ENCODE peak calls at places on chromosomes 11 and 22, in ten cellular contexts. One of them, this sample, is unnamed.

GRCh38 chr11:36596880-36597279 is 1.2 kb downstream of the RAG2 start:
- DNase-seq in adipocyte: no peak
- DNase-seq in hippocampal formation: no peak
- DNase-seq in lower lobe of right lung: no peak
- DNase-seq in HCEC 1CT: no peak
- DNase-seq in NCI-H1930: no peak
- DNase-seq in ovary: no peak
- DNase-seq in CD8-positive, alpha-beta memory T cell: no peak
- DNase-seq in H9: no peak
- DNase-seq in hypothalamus: no peak
- DNase-seq in this sample: no peak

GRCh38 chr11:131973017-131973416 is 602.6 kb downstream of the NTM start:
- DNase-seq in hypothalamus: no peak
- DNase-seq in adipocyte: no peak
- DNase-seq in HCEC 1CT: no peak
- DNase-seq in lower lobe of right lung: no peak
- DNase-seq in NCI-H1930: no peak
- DNase-seq in hippocampal formation: no peak
- DNase-seq in H9: no peak
- DNase-seq in CD8-positive, alpha-beta memory T cell: no peak
- DNase-seq in ovary: no peak
- DNase-seq in this sample: no peak

GRCh38 chr22:44108806-44109385 is 71.8 kb upstream of the PARVG start:
- DNase-seq in hypothalamus: no peak
- DNase-seq in hippocampal formation: no peak
- DNase-seq in H9: no peak
- DNase-seq in lower lobe of right lung: no peak
- DNase-seq in ovary: peak
- DNase-seq in CD8-positive, alpha-beta memory T cell: no peak
- DNase-seq in HCEC 1CT: no peak
- DNase-seq in adipocyte: peak
- DNase-seq in NCI-H1930: no peak
- DNase-seq in this sample: no peak

GRCh38 chr22:19987394-19988306 is 29.0 kb downstream of the ARVCF start:
- DNase-seq in NCI-H1930: no peak
- DNase-seq in ovary: no peak
- DNase-seq in CD8-positive, alpha-beta memory T cell: no peak
- DNase-seq in hippocampal formation: no peak
- DNase-seq in hypothalamus: no peak
- DNase-seq in HCEC 1CT: no peak
- DNase-seq in lower lobe of right lung: no peak
- DNase-seq in H9: no peak
- DNase-seq in adipocyte: no peak
- DNase-seq in this sample: no peak

GRCh38 chr11:125945011-125945796 is 640 bp upstream of the VSIG10L2 start:
- DNase-seq in adipocyte: no peak
- DNase-seq in H9: no peak
- DNase-seq in NCI-H1930: no peak
- DNase-seq in hypothalamus: no peak
- DNase-seq in HCEC 1CT: no peak
- DNase-seq in lower lobe of right lung: no peak
- DNase-seq in CD8-positive, alpha-beta memory T cell: no peak
- DNase-seq in ovary: peak
- DNase-seq in hippocampal formation: no peak
- DNase-seq in this sample: no peak

GRCh38 chr22:24410110-24410856 is 17.1 kb upstream of the ADORA2A start:
- DNase-seq in CD8-positive, alpha-beta memory T cell: peak
- DNase-seq in adipocyte: peak
- DNase-seq in HCEC 1CT: peak
- DNase-seq in H9: no peak
- DNase-seq in ovary: no peak
- DNase-seq in hippocampal formation: no peak
- DNase-seq in lower lobe of right lung: no peak
- DNase-seq in hypothalamus: no peak
- DNase-seq in NCI-H1930: no peak
- DNase-seq in this sample: no peak

GRCh38 chr22:21958360-21959273 is 6.0 kb upstream of the PPM1F start:
- DNase-seq in CD8-positive, alpha-beta memory T cell: no peak
- DNase-seq in hypothalamus: no peak
- DNase-seq in lower lobe of right lung: no peak
- DNase-seq in adipocyte: no peak
- DNase-seq in H9: no peak
- DNase-seq in NCI-H1930: no peak
- DNase-seq in ovary: no peak
- DNase-seq in HCEC 1CT: no peak
- DNase-seq in hippocampal formation: no peak
- DNase-seq in this sample: no peak

GRCh38 chr22:42716649-42717127 is 4.0 kb downstream of the A4GALT start:
- DNase-seq in adipocyte: no peak
- DNase-seq in ovary: no peak
- DNase-seq in hippocampal formation: no peak
- DNase-seq in hypothalamus: no peak
- DNase-seq in H9: no peak
- DNase-seq in lower lobe of right lung: no peak
- DNase-seq in HCEC 1CT: no peak
- DNase-seq in CD8-positive, alpha-beta memory T cell: no peak
- DNase-seq in NCI-H1930: no peak
- DNase-seq in this sample: no peak

GRCh38 chr11:113147249-113147648 is 167.1 kb upstream of the TTC12 start:
- DNase-seq in CD8-positive, alpha-beta memory T cell: no peak
- DNase-seq in hypothalamus: peak
- DNase-seq in hippocampal formation: peak
- DNase-seq in HCEC 1CT: no peak
- DNase-seq in NCI-H1930: peak
- DNase-seq in lower lobe of right lung: no peak
- DNase-seq in ovary: no peak
- DNase-seq in adipocyte: no peak
- DNase-seq in H9: peak
- DNase-seq in this sample: no peak

GRCh38 chr11:35974878-35975578 is 31.2 kb downstream of the LDLRAD3 start:
- DNase-seq in hypothalamus: no peak
- DNase-seq in CD8-positive, alpha-beta memory T cell: no peak
- DNase-seq in adipocyte: peak
- DNase-seq in NCI-H1930: no peak
- DNase-seq in H9: no peak
- DNase-seq in lower lobe of right lung: no peak
- DNase-seq in hippocampal formation: no peak
- DNase-seq in ovary: no peak
- DNase-seq in HCEC 1CT: no peak
- DNase-seq in this sample: no peak

GRCh38 chr22:42299586-42300285 is 29.3 kb upstream of the TCF20 start:
- DNase-seq in adipocyte: no peak
- DNase-seq in HCEC 1CT: no peak
- DNase-seq in hypothalamus: no peak
- DNase-seq in CD8-positive, alpha-beta memory T cell: peak
- DNase-seq in NCI-H1930: no peak
- DNase-seq in hippocampal formation: no peak
- DNase-seq in ovary: no peak
- DNase-seq in H9: peak
- DNase-seq in lower lobe of right lung: no peak
- DNase-seq in this sample: no peak

GRCh38 chr11:133800666-133801065 is 44.6 kb downstream of the SPATA19 start:
- DNase-seq in CD8-positive, alpha-beta memory T cell: no peak
- DNase-seq in NCI-H1930: no peak
- DNase-seq in HCEC 1CT: no peak
- DNase-seq in H9: peak
- DNase-seq in lower lobe of right lung: no peak
- DNase-seq in hypothalamus: no peak
- DNase-seq in hippocampal formation: no peak
- DNase-seq in ovary: no peak
- DNase-seq in adipocyte: no peak
- DNase-seq in this sample: no peak

GRCh38 chr11:14374922-14375630 is 16.1 kb upstream of the RRAS2 start:
- DNase-seq in H9: peak
- DNase-seq in hippocampal formation: no peak
- DNase-seq in NCI-H1930: no peak
- DNase-seq in adipocyte: no peak
- DNase-seq in HCEC 1CT: no peak
- DNase-seq in ovary: no peak
- DNase-seq in hypothalamus: no peak
- DNase-seq in lower lobe of right lung: no peak
- DNase-seq in CD8-positive, alpha-beta memory T cell: no peak
- DNase-seq in this sample: no peak

GRCh38 chr11:88575876-88576275 is 238.3 kb upstream of the CTSC start:
- DNase-seq in hippocampal formation: no peak
- DNase-seq in HCEC 1CT: no peak
- DNase-seq in H9: no peak
- DNase-seq in adipocyte: no peak
- DNase-seq in lower lobe of right lung: no peak
- DNase-seq in CD8-positive, alpha-beta memory T cell: no peak
- DNase-seq in hypothalamus: no peak
- DNase-seq in NCI-H1930: no peak
- DNase-seq in ovary: no peak
- DNase-seq in this sample: no peak

GRCh38 chr11:57490456-57491248 is 24.9 kb downstream of the SLC43A1 start:
- DNase-seq in CD8-positive, alpha-beta memory T cell: no peak
- DNase-seq in hypothalamus: no peak
- DNase-seq in H9: no peak
- DNase-seq in hippocampal formation: no peak
- DNase-seq in ovary: no peak
- DNase-seq in lower lobe of right lung: no peak
- DNase-seq in HCEC 1CT: peak
- DNase-seq in NCI-H1930: no peak
- DNase-seq in adipocyte: no peak
- DNase-seq in this sample: no peak

GRCh38 chr22:39242809-39243442 is 1.9 kb downstream of the PDGFB start:
- DNase-seq in ovary: no peak
- DNase-seq in hippocampal formation: no peak
- DNase-seq in hypothalamus: no peak
- DNase-seq in H9: peak
- DNase-seq in adipocyte: no peak
- DNase-seq in lower lobe of right lung: no peak
- DNase-seq in HCEC 1CT: no peak
- DNase-seq in NCI-H1930: no peak
- DNase-seq in CD8-positive, alpha-beta memory T cell: peak
- DNase-seq in this sample: no peak

GRCh38 chr22:48639896-48640732 is 1187.6 kb downstream of the BRD1 start:
- DNase-seq in hippocampal formation: no peak
- DNase-seq in NCI-H1930: no peak
- DNase-seq in H9: no peak
- DNase-seq in CD8-positive, alpha-beta memory T cell: no peak
- DNase-seq in ovary: no peak
- DNase-seq in HCEC 1CT: no peak
- DNase-seq in hypothalamus: no peak
- DNase-seq in adipocyte: no peak
- DNase-seq in lower lobe of right lung: no peak
- DNase-seq in this sample: no peak

GRCh38 chr11:23318670-23319069 is 458.4 kb upstream of the CCDC179 start:
- DNase-seq in NCI-H1930: no peak
- DNase-seq in hypothalamus: no peak
- DNase-seq in H9: no peak
- DNase-seq in HCEC 1CT: no peak
- DNase-seq in adipocyte: no peak
- DNase-seq in CD8-positive, alpha-beta memory T cell: no peak
- DNase-seq in ovary: no peak
- DNase-seq in lower lobe of right lung: no peak
- DNase-seq in hippocampal formation: no peak
- DNase-seq in this sample: no peak

GRCh38 chr11:59787816-59788215 is 22.8 kb downstream of the MRPL16 start:
- DNase-seq in H9: no peak
- DNase-seq in adipocyte: peak
- DNase-seq in NCI-H1930: no peak
- DNase-seq in lower lobe of right lung: no peak
- DNase-seq in ovary: no peak
- DNase-seq in hippocampal formation: no peak
- DNase-seq in hypothalamus: no peak
- DNase-seq in CD8-positive, alpha-beta memory T cell: no peak
- DNase-seq in HCEC 1CT: peak
- DNase-seq in this sample: peak

GRCh38 chr11:47466701-47467250 is 17.8 kb upstream of the RAPSN start:
- DNase-seq in HCEC 1CT: peak
- DNase-seq in ovary: peak
- DNase-seq in lower lobe of right lung: no peak
- DNase-seq in CD8-positive, alpha-beta memory T cell: no peak
- DNase-seq in NCI-H1930: peak
- DNase-seq in hippocampal formation: peak
- DNase-seq in H9: no peak
- DNase-seq in hypothalamus: peak
- DNase-seq in adipocyte: peak
- DNase-seq in this sample: no peak

GRCh38 chr22:47187558-47187957 is 425.1 kb downstream of the TBC1D22A start:
- DNase-seq in hippocampal formation: no peak
- DNase-seq in CD8-positive, alpha-beta memory T cell: no peak
- DNase-seq in ovary: peak
- DNase-seq in adipocyte: no peak
- DNase-seq in NCI-H1930: no peak
- DNase-seq in HCEC 1CT: no peak
- DNase-seq in H9: no peak
- DNase-seq in lower lobe of right lung: no peak
- DNase-seq in hypothalamus: no peak
- DNase-seq in this sample: no peak

GRCh38 chr11:68495330-68495729 is 34.8 kb downstream of the PPP6R3 start:
- DNase-seq in NCI-H1930: no peak
- DNase-seq in hippocampal formation: no peak
- DNase-seq in lower lobe of right lung: no peak
- DNase-seq in hypothalamus: no peak
- DNase-seq in HCEC 1CT: no peak
- DNase-seq in CD8-positive, alpha-beta memory T cell: no peak
- DNase-seq in ovary: no peak
- DNase-seq in adipocyte: no peak
- DNase-seq in H9: no peak
- DNase-seq in this sample: no peak

GRCh38 chr11:17400048-17400775 is 11.8 kb upstream of the KCNJ11 start:
- DNase-seq in hippocampal formation: no peak
- DNase-seq in ovary: no peak
- DNase-seq in H9: no peak
- DNase-seq in CD8-positive, alpha-beta memory T cell: no peak
- DNase-seq in adipocyte: no peak
- DNase-seq in lower lobe of right lung: no peak
- DNase-seq in HCEC 1CT: no peak
- DNase-seq in hypothalamus: no peak
- DNase-seq in NCI-H1930: no peak
- DNase-seq in this sample: no peak

GRCh38 chr11:114397349-114397982 is 2.8 kb downstream of the C11orf71 start:
- DNase-seq in adipocyte: no peak
- DNase-seq in hypothalamus: no peak
- DNase-seq in NCI-H1930: no peak
- DNase-seq in hippocampal formation: peak
- DNase-seq in CD8-positive, alpha-beta memory T cell: no peak
- DNase-seq in lower lobe of right lung: no peak
- DNase-seq in HCEC 1CT: no peak
- DNase-seq in H9: no peak
- DNase-seq in ovary: no peak
- DNase-seq in this sample: no peak

GRCh38 chr11:118791961-118792578 is 1.1 kb upstream of the DDX6 start:
- DNase-seq in adipocyte: no peak
- DNase-seq in HCEC 1CT: no peak
- DNase-seq in CD8-positive, alpha-beta memory T cell: peak
- DNase-seq in hippocampal formation: no peak
- DNase-seq in NCI-H1930: no peak
- DNase-seq in hypothalamus: peak
- DNase-seq in ovary: no peak
- DNase-seq in H9: peak
- DNase-seq in lower lobe of right lung: peak
- DNase-seq in this sample: no peak

GRCh38 chr11:1628506-1629325 is 859 bp upstream of the KRTAP5-5 start:
- DNase-seq in HCEC 1CT: no peak
- DNase-seq in hippocampal formation: no peak
- DNase-seq in CD8-positive, alpha-beta memory T cell: peak
- DNase-seq in ovary: peak
- DNase-seq in lower lobe of right lung: peak
- DNase-seq in hypothalamus: peak
- DNase-seq in adipocyte: peak
- DNase-seq in H9: peak
- DNase-seq in NCI-H1930: no peak
- DNase-seq in this sample: peak

GRCh38 chr11:68904458-68904847 is 762 bp downstream of the IGHMBP2 start:
- DNase-seq in hypothalamus: no peak
- DNase-seq in hippocampal formation: no peak
- DNase-seq in NCI-H1930: no peak
- DNase-seq in lower lobe of right lung: no peak
- DNase-seq in H9: no peak
- DNase-seq in ovary: no peak
- DNase-seq in CD8-positive, alpha-beta memory T cell: no peak
- DNase-seq in HCEC 1CT: no peak
- DNase-seq in adipocyte: no peak
- DNase-seq in this sample: peak